ENCODE peak calls at places on chromosomes 5 and 9, in seven cellular contexts. J, U, X, S, H, T and P are unnamed samples.

GRCh38 chr5:35665066-35665465 is 47.4 kb downstream of the SPEF2 start:
- DNase-seq in T (no peak), S (no peak), U (no peak), H (no peak), X (no peak), J (no peak), P (no peak)

GRCh38 chr9:98494852-98495251 is 213.9 kb downstream of the GABBR2 start:
- DNase-seq in J (no peak), X (no peak), T (no peak), H (no peak), U (no peak), S (peak), P (no peak)

GRCh38 chr5:44332360-44332971 is 56.8 kb downstream of the FGF10 start:
- DNase-seq in J (peak), S (peak), T (peak), U (peak), X (no peak), H (peak), P (peak)

GRCh38 chr9:126390923-126391322 is 64.3 kb downstream of the MVB12B start:
- DNase-seq in T (no peak), S (no peak), X (no peak), U (no peak), J (no peak), H (no peak), P (no peak)

GRCh38 chr9:17637229-17637628 is 58.4 kb downstream of the SH3GL2 start:
- DNase-seq in H (no peak), X (no peak), S (no peak), U (no peak), J (no peak), T (no peak), P (no peak)

GRCh38 chr9:100111235-100111634 is 12.2 kb downstream of the INVS start:
- DNase-seq in J (no peak), U (peak), S (no peak), T (peak), H (no peak), X (peak), P (no peak)

GRCh38 chr5:179451813-179452196 is 98.5 kb upstream of the RUFY1 start:
- DNase-seq in T (no peak), H (no peak), J (no peak), U (peak), X (no peak), S (no peak), P (no peak)

GRCh38 chr9:83981126-83981871 is 694 bp downstream of the RMI1 start:
- DNase-seq in U (peak), H (peak), J (peak), T (peak), S (peak), X (peak), P (peak)

GRCh38 chr5:89546658-89547057 is 663.7 kb upstream of the MEF2C start:
- DNase-seq in T (no peak), H (no peak), X (no peak), S (no peak), U (no peak), J (no peak), P (peak)

GRCh38 chr9:96136992-96137665 is 164.8 kb downstream of the HSD17B3 start:
- DNase-seq in J (peak), S (no peak), T (peak), U (no peak), H (peak), X (no peak), P (no peak)

GRCh38 chr5:24215114-24215513 is 429.7 kb downstream of the CDH10 start:
- DNase-seq in H (no peak), U (no peak), S (no peak), T (no peak), X (no peak), J (no peak), P (no peak)

GRCh38 chr9:99105152-99106043 is 485 bp downstream of the TGFBR1 start:
- DNase-seq in X (peak), S (peak), U (peak), J (peak), T (peak), H (peak), P (peak)

GRCh38 chr9:132238026-132238972 is 76.4 kb downstream of the NTNG2 start:
- DNase-seq in H (no peak), X (no peak), U (no peak), S (no peak), T (peak), J (no peak), P (no peak)

GRCh38 chr5:138972836-138973235 is 97.7 kb upstream of the LRRTM2 start:
- DNase-seq in J (peak), T (no peak), H (no peak), S (no peak), U (no peak), X (no peak), P (no peak)

GRCh38 chr5:167943353-167943752 is 348.1 kb upstream of the WWC1 start:
- DNase-seq in H (no peak), X (no peak), J (no peak), T (no peak), U (no peak), S (no peak), P (no peak)

GRCh38 chr9:93111371-93112115 is 15.5 kb downstream of the CARD19 start:
- DNase-seq in T (peak), S (no peak), U (no peak), J (no peak), X (no peak), H (no peak), P (no peak)

GRCh38 chr5:176490291-176490690 is 42.1 kb downstream of the FAF2 start:
- DNase-seq in J (no peak), S (no peak), X (no peak), U (no peak), T (no peak), H (no peak), P (no peak)

GRCh38 chr9:127172066-127172707 is 49.8 kb upstream of the ANGPTL2 start:
- DNase-seq in U (no peak), J (no peak), T (no peak), X (peak), H (no peak), S (no peak), P (no peak)

GRCh38 chr5:178786859-178787499 is 56.5 kb upstream of the ZNF354A start:
- DNase-seq in J (no peak), T (peak), S (no peak), H (no peak), X (no peak), U (no peak), P (no peak)

GRCh38 chr5:180069589-180070247 is 1.8 kb downstream of the RNF130 start:
- DNase-seq in J (no peak), X (peak), H (no peak), T (no peak), U (peak), S (no peak), P (no peak)